ENCODE peak calls at places on chromosome 12, in four cellular contexts. X, W, O and T are unnamed samples.

GRCh38 chr12:6541371-6542165 is 7.3 kb downstream of the GAPDH start:
- DNase-seq in W (no peak), O (no peak), X (no peak), T (no peak)

GRCh38 chr12:114933428-114934160 is 249.6 kb upstream of the TBX3 start:
- DNase-seq in W (no peak), O (no peak), X (peak), T (peak)

GRCh38 chr12:126390969-126391566 is 1325.8 kb downstream of the AACS start:
- DNase-seq in X (peak), O (no peak), W (no peak), T (no peak)

GRCh38 chr12:6444031-6444430 is 724 bp upstream of the CD27 start:
- DNase-seq in X (no peak), W (no peak), O (no peak), T (no peak)

GRCh38 chr12:1661553-1662335 is 29.1 kb upstream of the ADIPOR2 start:
- DNase-seq in X (peak), W (peak), O (peak), T (peak)

GRCh38 chr12:49059385-49060232 is 985 bp downstream of the KMT2D start:
- DNase-seq in X (no peak), W (no peak), O (no peak), T (no peak)

GRCh38 chr12:32583535-32583934 is 95.6 kb upstream of the DNM1L start:
- DNase-seq in O (no peak), X (peak), W (no peak), T (peak)

GRCh38 chr12:6372403-6373003 is 2.9 kb downstream of the SCNN1A start:
- DNase-seq in W (peak), X (peak), O (peak), T (peak)

GRCh38 chr12:115998789-115999478 is 278.6 kb downstream of the MED13L start:
- DNase-seq in X (peak), O (no peak), W (no peak), T (no peak)

GRCh38 chr12:68962855-68963455 is 30.0 kb upstream of the CPM start:
- DNase-seq in X (peak), O (no peak), W (no peak), T (no peak)

GRCh38 chr12:106269150-106269771 is 21.4 kb upstream of the CKAP4 start:
- DNase-seq in O (no peak), W (no peak), X (no peak), T (no peak)

GRCh38 chr12:131473721-131474709 is 236.9 kb upstream of the SFSWAP start:
- DNase-seq in X (no peak), O (no peak), W (no peak), T (no peak)

GRCh38 chr12:22656835-22657234 is 31.9 kb downstream of the ETNK1 start:
- DNase-seq in O (no peak), W (no peak), X (no peak), T (no peak)

GRCh38 chr12:116662612-116663144 is 75.2 kb downstream of the SPRING1 start:
- DNase-seq in O (no peak), W (peak), X (no peak), T (peak)

GRCh38 chr12:100141998-100142850 is 450 bp downstream of the BLTP3B start:
- DNase-seq in X (peak), W (peak), O (peak), T (no peak)

GRCh38 chr12:116456307-116456641 is 102.9 kb upstream of the MAP1LC3B2 start:
- DNase-seq in X (no peak), O (no peak), W (no peak), T (peak)

GRCh38 chr12:97093187-97093683 is 186.2 kb downstream of the NEDD1 start:
- DNase-seq in O (no peak), W (no peak), X (no peak), T (no peak)

GRCh38 chr12:22458301-22458917 is 85.9 kb downstream of the C2CD5 start:
- DNase-seq in W (no peak), O (no peak), X (no peak), T (no peak)

GRCh38 chr12:121111684-121112083 is 21.0 kb upstream of the P2RX7 start:
- DNase-seq in O (no peak), W (no peak), X (no peak), T (no peak)

GRCh38 chr12:84805474-84805858 is 107.1 kb downstream of the SLC6A15 start:
- DNase-seq in X (no peak), W (no peak), O (no peak), T (no peak)

GRCh38 chr12:110639336-110640178 is 25.6 kb downstream of the TCTN1 start:
- DNase-seq in W (no peak), X (peak), O (no peak), T (peak)

GRCh38 chr12:114682101-114682919 is 1.7 kb downstream of the TBX3 start:
- DNase-seq in O (no peak), X (no peak), W (no peak), T (no peak)

GRCh38 chr12:48000878-48001321 is 3.4 kb downstream of the COL2A1 start:
- DNase-seq in X (peak), W (no peak), O (peak), T (peak)

GRCh38 chr12:26936559-26937442 is 980 bp downstream of the INTS13 start:
- DNase-seq in X (no peak), W (no peak), O (no peak), T (peak)

GRCh38 chr12:108995370-108995992 is 25.4 kb downstream of the SVOP start:
- DNase-seq in W (no peak), O (no peak), X (no peak), T (no peak)

GRCh38 chr12:68521321-68521839 is 89.3 kb upstream of the RAP1B start:
- DNase-seq in X (peak), O (no peak), W (no peak), T (peak)

GRCh38 chr12:49808686-49809368 is 19.4 kb downstream of the NCKAP5L start:
- DNase-seq in X (no peak), W (peak), O (no peak), T (peak)

GRCh38 chr12:56338643-56339422 is at the start of gene IL23A:
- DNase-seq in O (no peak), X (no peak), W (no peak), T (peak)

GRCh38 chr12:108609535-108610335 is 11.9 kb upstream of the TMEM119 start:
- DNase-seq in X (peak), W (peak), O (peak), T (peak)

GRCh38 chr12:23340351-23340750 is 609.1 kb downstream of the SOX5 start:
- DNase-seq in X (no peak), O (no peak), W (no peak), T (no peak)

GRCh38 chr12:6547987-6548386 is 7.9 kb downstream of the IFFO1 start:
- DNase-seq in X (peak), W (no peak), O (no peak), T (peak)

GRCh38 chr12:113961921-113962710 is 4.0 kb downstream of the RBM19 start:
- DNase-seq in W (no peak), X (peak), O (no peak), T (no peak)

GRCh38 chr12:2137707-2138106 is 84.9 kb downstream of the CACNA1C start:
- DNase-seq in X (peak), W (no peak), O (no peak), T (no peak)

GRCh38 chr12:12592930-12593329 is 18.7 kb upstream of the CREBL2 start:
- DNase-seq in O (no peak), W (no peak), X (peak), T (peak)

GRCh38 chr12:2054091-2055018 is 1.6 kb downstream of the CACNA1C start:
- DNase-seq in X (peak), W (no peak), O (no peak), T (no peak)

GRCh38 chr12:15629761-15630160 is 159.4 kb downstream of the EPS8 start:
- DNase-seq in O (no peak), W (no peak), X (peak), T (peak)

DNA sequence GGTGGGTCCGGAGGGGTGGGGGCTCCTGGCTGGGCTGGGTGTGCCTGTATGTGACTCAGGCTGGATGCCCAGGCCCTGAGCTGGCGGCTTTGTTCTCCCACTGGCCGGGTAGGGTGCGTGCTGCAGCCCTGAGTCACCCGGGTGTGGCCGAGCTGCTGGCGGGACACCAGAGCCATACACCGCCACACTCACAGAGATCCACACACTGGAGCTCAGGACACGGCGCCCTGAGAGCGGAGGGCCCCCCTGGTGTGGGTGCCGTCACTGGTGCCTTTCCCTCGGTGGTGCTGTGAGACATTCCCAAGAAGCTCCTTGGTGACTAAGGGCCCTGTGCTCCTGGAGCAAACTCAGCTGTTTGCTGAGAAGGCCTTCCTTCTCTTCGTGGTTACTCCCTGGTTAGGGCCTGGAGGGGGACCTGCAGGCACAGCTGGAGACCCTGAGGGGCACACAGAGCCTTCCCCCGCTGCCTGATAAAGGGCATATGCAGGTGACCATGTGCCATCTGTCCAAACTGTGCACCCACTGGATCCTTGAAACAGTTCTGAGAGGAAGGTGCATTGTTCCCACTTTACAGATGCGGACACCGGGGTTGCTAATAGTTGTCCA is 44.3 kb downstream of the KRT80 start:
- DNase-seq in X (peak), W (peak), O (peak), T (peak)
- TF ChIP-seq CTCF in X (no peak), W (no peak), O (no peak), T (no peak)

DNA sequence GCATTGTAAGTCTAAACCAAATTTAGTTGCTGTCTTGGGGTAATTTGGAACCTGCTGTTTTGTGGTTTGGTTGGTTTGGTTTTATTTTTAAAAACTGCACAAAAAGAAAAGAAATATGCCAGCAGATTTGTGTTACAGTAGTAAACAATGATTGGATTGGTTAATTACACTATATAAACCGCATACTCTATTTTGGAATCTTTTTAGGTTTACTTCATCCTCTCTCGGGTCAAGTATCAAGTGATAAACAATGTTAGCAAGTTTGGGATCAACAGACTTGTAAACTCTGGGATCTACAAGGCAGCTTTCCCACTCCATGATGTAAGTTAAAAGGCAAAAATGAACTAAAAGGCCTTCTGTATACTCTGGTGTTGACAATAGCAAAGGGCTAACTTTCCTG is 132.4 kb downstream of the ANO6 start:
- DNase-seq in W (no peak), O (no peak), X (no peak), T (no peak)
- H3K4me3 ChIP-seq in W (no peak), O (no peak), X (no peak), T (no peak)

GRCh38 chr12:14279845-14280244 is 85.6 kb upstream of the ATF7IP start:
- DNase-seq in O (no peak), X (no peak), W (no peak), T (no peak)

GRCh38 chr12:14281539-14281938 is 83.9 kb upstream of the ATF7IP start:
- DNase-seq in W (no peak), O (no peak), X (no peak), T (no peak)

GRCh38 chr12:14283489-14284144 is 81.9 kb upstream of the ATF7IP start:
- DNase-seq in O (no peak), W (no peak), X (no peak), T (no peak)

GRCh38 chr12:14280921-14281320 is 84.6 kb upstream of the ATF7IP start:
- DNase-seq in W (no peak), O (no peak), X (no peak), T (no peak)

DNA sequence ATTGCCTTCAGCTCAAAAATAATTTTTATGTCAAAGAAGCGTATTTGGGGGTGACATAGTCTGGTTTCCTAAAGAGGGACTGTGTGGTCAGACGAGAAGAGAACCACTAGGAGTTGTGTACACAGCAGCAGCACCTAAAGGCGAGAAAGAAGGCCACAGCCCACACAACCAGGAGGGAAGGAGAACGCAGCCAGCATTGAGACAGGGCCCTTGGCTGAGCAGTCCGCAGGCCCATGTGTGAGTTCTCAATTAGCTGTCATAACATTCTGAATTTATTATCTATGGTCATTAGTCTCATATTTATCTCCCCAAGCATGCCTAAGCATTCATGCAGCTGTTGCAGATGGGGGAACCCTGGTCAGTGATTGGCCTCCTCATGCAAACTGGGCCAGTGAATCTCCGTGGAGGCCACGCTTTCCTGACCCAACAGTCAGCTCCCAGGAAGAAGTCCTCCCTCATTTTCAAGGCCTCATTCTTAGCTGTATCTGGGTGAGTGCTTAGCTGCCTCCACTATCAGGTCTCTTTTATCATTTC is 81.2 kb upstream of the ATF7IP start:
- DNase-seq in O (no peak), X (peak), W (no peak), T (no peak)
- TF ChIP-seq CTCF in O (no peak), X (no peak), W (no peak), T (no peak)

GRCh38 chr12:52689936-52690335 is 9.7 kb upstream of the KRT1 start:
- DNase-seq in O (no peak), X (no peak), W (no peak), T (no peak)

GRCh38 chr12:52691765-52692150 is 11.6 kb upstream of the KRT1 start:
- DNase-seq in O (no peak), W (no peak), X (no peak), T (no peak)

GRCh38 chr12:52692253-52692652 is 11.1 kb downstream of the KRT77 start:
- DNase-seq in X (no peak), W (no peak), O (no peak), T (no peak)

GRCh38 chr12:52690351-52691075 is 10.3 kb upstream of the KRT1 start:
- DNase-seq in W (no peak), O (no peak), X (no peak), T (no peak)

DNA sequence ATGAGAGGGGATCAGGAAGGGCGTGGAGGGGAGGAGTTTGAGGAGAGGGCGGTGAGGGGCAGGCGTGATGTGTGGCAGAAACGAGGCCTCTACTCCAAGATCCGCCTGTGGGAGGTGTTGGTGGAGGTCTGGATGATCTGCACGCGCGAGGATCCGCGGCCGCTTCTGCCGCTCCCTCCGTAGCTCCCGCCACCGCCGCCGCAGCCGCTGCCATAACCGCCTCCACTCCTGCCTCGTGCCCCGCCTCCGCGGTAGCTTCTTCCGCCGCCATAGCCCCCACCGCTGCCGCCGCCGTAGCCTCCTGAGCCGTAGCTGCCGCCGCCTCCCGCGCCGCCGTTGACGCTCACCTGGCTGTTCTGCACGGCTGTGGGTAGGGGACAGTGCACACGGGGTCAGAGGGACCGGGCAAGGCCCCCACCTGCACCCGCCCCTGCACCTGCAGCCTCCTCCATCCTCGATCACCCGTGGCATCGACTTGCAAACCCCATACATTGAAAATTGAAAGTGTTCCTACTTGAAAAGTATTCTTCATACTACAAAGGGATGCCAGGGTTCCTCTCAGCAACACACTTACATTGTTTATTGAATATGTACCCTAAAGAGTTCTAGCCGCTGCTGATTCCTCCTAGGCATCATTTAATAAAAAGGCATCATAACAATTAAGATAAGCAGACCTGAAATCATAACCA is 11.0 kb upstream of the KRT1 start:
- DNase-seq in O (no peak), X (no peak), W (peak), T (no peak)
- H3K4me3 ChIP-seq in O (no peak), X (no peak), W (no peak), T (no peak)

GRCh38 chr12:51025748-51026654 is at the start of gene SLC11A2:
- DNase-seq in W (peak), O (peak), X (peak), T (peak)
- TF ChIP-seq CTCF in W (no peak), O (no peak), X (peak), T (peak)

DNA sequence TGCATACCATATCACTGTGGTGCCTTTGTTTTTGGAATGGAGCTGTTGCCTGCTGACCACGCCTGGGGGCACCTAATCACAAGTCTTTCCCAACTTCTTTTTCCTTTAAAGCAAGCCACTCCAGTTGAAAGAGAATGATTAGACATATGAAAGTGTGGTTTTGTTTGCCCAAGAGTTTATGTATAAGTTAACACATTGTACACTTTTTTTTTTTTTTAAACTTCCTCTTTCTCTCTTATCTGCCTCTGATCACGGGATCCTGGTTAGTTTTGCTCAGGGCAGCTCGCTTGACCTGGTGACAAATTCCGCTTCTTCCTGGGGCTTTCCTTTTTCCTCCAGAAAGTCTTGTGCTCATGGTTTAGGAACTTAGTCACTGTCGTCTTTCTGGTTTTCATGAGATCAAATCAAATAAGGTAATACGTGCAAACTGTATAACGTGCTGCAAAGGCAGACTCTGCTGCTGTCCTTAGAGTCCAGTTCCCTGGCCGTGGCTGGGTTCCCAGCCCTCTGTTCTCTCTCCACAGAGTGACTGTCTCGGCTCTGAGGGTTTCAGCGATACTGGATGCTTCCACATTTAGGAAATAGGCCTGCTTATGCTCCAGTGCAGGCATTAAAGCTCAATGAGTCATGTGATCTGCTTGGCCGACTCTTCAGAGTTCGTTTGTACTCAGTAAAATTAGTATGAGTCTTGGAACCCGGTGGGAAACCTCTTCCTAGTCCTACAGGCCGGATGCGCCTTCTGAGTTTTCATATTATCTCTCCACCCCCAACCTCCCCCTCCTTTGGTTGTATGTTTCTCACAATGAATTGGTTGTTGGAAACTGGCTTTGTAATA is 15.2 kb downstream of the RASSF3 start:
- DNase-seq in O (peak), W (peak), X (peak), T (peak)
- H3K4me3 ChIP-seq in O (no peak), W (no peak), X (peak), T (peak)

DNA sequence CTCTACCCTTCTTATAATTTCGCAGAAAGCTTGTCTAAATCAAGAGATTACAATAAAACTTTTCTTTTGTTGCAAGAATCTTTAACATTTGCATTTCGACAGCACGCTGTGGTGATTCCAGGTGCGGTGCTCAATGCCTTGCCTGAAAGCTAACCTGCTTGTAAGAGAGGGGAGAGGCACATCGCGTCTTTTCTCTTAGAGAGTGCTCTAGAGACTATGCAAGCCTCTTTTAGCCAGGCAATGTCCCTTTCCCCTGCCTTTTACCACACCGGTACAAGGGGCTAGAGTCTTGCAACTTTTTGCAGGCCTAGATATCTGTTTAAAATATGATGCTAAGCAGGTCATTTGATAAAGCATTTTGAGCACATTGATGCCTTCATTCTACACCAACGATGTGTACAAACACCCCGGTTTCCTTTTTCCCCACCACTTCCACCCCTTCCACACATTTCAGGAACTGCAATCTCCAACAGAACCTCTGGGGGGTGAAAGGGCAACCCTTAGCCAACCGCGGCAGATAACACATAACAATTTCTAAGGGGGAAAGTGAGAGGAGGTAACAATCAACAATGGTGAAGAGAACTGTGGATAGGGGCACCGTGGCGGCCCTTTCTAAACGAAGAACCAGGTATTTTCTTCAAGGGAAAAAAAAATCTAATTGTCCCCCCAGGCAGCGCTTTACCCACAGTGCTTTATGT is 1.3 kb downstream of the KITLG start:
- DNase-seq in O (no peak), W (peak), X (no peak), T (no peak)
- TF ChIP-seq CTCF in O (no peak), W (no peak), X (peak), T (peak)